ENCODE peak calls at places on chromosomes 12 and 14, in ten cellular contexts. F is cardiac muscle cell; V is CD8-positive, alpha-beta memory T cell; Z is brain microvascular endothelial cell; T is A673; P is neural progenitor cell; O is left ventricle myocardium inferior; H is body of pancreas; W is lower lobe of right lung; G is H7. E is an unnamed sample. For H3K27me3, the result is how much of the 10 kb centered on the place peaks cover.

GRCh38 chr12:107385518-107385917 is 292.2 kb upstream of the CRY1 start:
- DNase-seq in F (peak), V (no peak), Z (no peak), T (no peak), P (no peak), O (no peak), H (no peak), W (no peak), G (no peak), E (no peak)

GRCh38 chr12:6980740-6981139 is 10.0 kb downstream of the EMG1 start:
- DNase-seq in F (no peak), V (no peak), Z (no peak), T (no peak), P (no peak), O (no peak), H (no peak), W (no peak), G (no peak), E (no peak)

GRCh38 chr12:27843714-27844245 is 63.7 kb upstream of the MANSC4 start:
- DNase-seq in F (peak), V (no peak), Z (peak), T (no peak), P (peak), O (no peak), H (no peak), W (no peak), G (no peak), E (peak)

GRCh38 chr12:122866950-122867607 is 28.8 kb downstream of the VPS37B start:
- DNase-seq in F (no peak), V (no peak), Z (no peak), T (no peak), P (no peak), O (no peak), H (peak), W (no peak), G (peak), E (no peak)

GRCh38 chr14:65032319-65032718 is 45.6 kb downstream of the FNTB start:
- DNase-seq in F (no peak), V (no peak), Z (no peak), T (no peak), P (no peak), O (peak), H (peak), W (no peak), G (no peak), E (no peak)

GRCh38 chr12:23006413-23006812 is 381.4 kb downstream of the ETNK1 start:
- DNase-seq in F (no peak), V (no peak), Z (no peak), T (no peak), P (no peak), O (peak), H (no peak), W (no peak), G (no peak), E (no peak)

GRCh38 chr12:130224613-130225012 is 62.3 kb downstream of the FZD10 start:
- DNase-seq in F (no peak), V (no peak), Z (no peak), T (no peak), P (no peak), O (no peak), H (no peak), W (no peak), G (no peak), E (no peak)

GRCh38 chr14:58626441-58626840 is 11.3 kb upstream of the DACT1 start:
- DNase-seq in F (peak), V (no peak), Z (no peak), T (peak), P (no peak), O (no peak), H (no peak), W (no peak), G (no peak), E (no peak)

GRCh38 chr14:96363751-96364336 is 518 bp downstream of the GSKIP start:
- DNase-seq in F (peak), V (no peak), Z (peak), T (peak), P (peak), O (no peak), H (peak), W (peak), G (peak), E (peak)

GRCh38 chr12:22130671-22131070 is 84.7 kb downstream of the CMAS start:
- DNase-seq in F (no peak), V (no peak), Z (no peak), T (no peak), P (no peak), O (no peak), H (no peak), W (no peak), G (no peak), E (no peak)

GRCh38 chr12:9732966-9733461 is at the start of gene CLECL1:
- DNase-seq in F (no peak), V (no peak), Z (no peak), T (no peak), P (no peak), O (no peak), H (no peak), W (no peak), G (no peak), E (no peak)

GRCh38 chr12:104458645-104459555 is 2.2 kb downstream of the CHST11 start:
- DNase-seq in F (peak), V (no peak), Z (no peak), T (peak), P (peak), O (peak), H (peak), W (peak), G (peak), E (peak)

GRCh38 chr14:34275038-34275437 is 187.0 kb downstream of the SPTSSA start:
- DNase-seq in F (no peak), V (no peak), Z (no peak), T (no peak), P (no peak), O (no peak), H (no peak), W (no peak), G (no peak), E (no peak)

DNA sequence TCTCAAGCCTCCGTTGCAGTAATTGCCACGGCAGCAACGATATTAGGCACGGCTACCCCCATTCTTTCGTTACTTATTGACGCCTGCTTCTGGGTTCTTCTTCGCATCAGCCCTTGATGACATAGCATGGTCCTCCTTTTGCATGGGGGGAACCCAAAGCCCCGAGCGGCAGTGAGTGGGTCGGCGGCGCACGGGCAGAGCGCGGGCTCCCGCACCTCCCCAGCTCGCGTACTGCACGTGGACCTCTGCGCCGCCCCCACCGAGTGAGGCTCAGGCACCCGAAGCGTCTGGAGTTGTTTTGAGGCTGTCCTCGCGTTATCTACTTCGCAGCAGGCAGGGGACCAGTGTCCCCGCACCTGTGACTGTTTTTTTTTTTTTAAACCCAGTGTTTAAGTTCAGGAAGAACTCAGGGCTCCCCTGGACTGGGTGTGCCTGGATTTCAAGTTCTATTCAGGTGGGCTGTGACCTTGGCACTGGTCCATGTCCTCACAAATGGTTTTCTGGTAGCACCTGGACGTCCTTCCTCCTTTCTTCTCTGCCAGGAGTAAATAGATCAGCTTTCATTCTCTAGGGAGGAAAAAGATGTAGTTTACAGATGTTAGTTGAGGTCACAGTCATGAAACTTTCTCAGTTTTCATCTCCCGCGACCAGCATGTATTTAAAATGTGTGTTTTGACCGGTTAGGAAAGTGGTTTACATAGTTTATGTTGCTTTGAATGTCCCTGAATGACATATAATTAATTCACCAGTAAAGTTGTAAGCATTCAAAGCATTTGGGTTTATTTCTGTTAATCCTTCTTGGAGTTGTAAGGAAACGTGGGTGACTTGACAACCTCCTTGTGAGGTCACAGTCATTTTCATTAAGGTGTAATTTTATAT is 1.4 kb upstream of the FOXN4 start:
- DNase-seq in F (no peak), V (no peak), Z (no peak), T (no peak), P (peak), O (no peak), H (peak), W (no peak), G (peak), E (no peak)
- H3K4me3 ChIP-seq in F (peak), V (no peak), Z (no peak), T (peak), P (peak), O (peak), H (no peak), W (peak), G (peak), E (peak)

GRCh38 chr12:54014315-54015209 is 5.8 kb downstream of the HOXC8 start:
- DNase-seq in F (no peak), V (no peak), Z (no peak), T (no peak), P (no peak), O (no peak), H (no peak), W (no peak), G (no peak), E (no peak)

GRCh38 chr12:54016478-54016964 is 7.7 kb downstream of the HOXC8 start:
- DNase-seq in F (no peak), V (no peak), Z (no peak), T (peak), P (no peak), O (no peak), H (no peak), W (no peak), G (no peak), E (peak)

GRCh38 chr12:54017027-54017788 is 8.4 kb downstream of the HOXC8 start:
- DNase-seq in F (no peak), V (no peak), Z (no peak), T (peak), P (peak), O (no peak), H (no peak), W (no peak), G (peak), E (peak)

GRCh38 chr12:54016051-54016450 is 7.3 kb downstream of the HOXC8 start:
- DNase-seq in F (no peak), V (no peak), Z (no peak), T (no peak), P (no peak), O (no peak), H (no peak), W (no peak), G (no peak), E (no peak)

DNA sequence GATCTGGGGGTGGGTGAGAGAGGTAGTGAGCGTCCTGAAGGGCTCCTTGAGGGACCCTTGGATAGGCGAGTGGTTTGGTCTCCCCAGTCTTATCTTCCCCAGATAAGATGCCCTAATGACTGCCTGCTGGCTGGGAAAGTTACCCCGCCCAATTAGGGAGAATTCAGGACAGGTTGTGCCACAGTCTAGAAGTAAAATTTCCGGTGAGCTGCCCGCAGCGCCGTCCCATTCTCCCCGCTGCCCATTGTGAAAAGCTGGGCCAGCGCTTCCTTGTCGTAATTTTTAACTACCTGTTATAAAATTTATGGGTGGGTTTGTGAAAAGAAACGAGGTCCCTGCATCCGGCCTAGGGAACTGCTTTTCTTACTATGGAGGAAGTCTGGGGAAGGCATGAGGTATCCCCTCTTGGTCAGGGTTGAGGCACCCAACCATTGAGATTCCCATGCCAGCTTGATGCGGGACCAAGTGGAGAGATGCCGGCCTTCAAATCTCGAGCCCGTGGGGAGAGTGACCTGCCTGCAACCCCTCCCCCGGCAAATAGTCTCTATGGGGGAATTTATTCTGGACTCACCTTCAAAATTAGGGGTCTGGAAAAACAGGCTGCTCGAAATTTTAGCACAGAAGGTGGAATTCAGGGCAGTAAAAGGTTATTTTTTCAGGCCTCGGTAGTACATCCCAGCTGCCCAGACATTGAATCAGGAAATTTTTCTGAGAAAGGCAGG is 6.6 kb downstream of the HOXC8 start:
- DNase-seq in F (no peak), V (no peak), Z (no peak), T (no peak), P (no peak), O (no peak), H (no peak), W (no peak), G (no peak), E (no peak)
- H3K27me3 ChIP-seq in F (half or more), V (half or more), Z (half or more), T (under half), P (half or more), O (half or more), H (under half), W (half or more), G (half or more), E (under half)

GRCh38 chr14:69769623-69770022 is 2.7 kb downstream of the SRSF5 start:
- DNase-seq in F (no peak), V (no peak), Z (no peak), T (no peak), P (no peak), O (no peak), H (peak), W (no peak), G (no peak), E (no peak)
- H3K4me3 ChIP-seq in F (no peak), V (no peak), Z (no peak), T (no peak), P (peak), O (peak), H (no peak), W (peak), G (no peak), E (no peak)

GRCh38 chr12:132401982-132402381 is 72.6 kb upstream of the GALNT9 start:
- DNase-seq in F (no peak), V (no peak), Z (no peak), T (no peak), P (no peak), O (no peak), H (no peak), W (no peak), G (no peak), E (no peak)
- H3K27me3 ChIP-seq in F (under half), V (under half), Z (under half), T (under half), P (half or more), O (half or more), H (under half), W (half or more), G (under half), E (under half)

DNA sequence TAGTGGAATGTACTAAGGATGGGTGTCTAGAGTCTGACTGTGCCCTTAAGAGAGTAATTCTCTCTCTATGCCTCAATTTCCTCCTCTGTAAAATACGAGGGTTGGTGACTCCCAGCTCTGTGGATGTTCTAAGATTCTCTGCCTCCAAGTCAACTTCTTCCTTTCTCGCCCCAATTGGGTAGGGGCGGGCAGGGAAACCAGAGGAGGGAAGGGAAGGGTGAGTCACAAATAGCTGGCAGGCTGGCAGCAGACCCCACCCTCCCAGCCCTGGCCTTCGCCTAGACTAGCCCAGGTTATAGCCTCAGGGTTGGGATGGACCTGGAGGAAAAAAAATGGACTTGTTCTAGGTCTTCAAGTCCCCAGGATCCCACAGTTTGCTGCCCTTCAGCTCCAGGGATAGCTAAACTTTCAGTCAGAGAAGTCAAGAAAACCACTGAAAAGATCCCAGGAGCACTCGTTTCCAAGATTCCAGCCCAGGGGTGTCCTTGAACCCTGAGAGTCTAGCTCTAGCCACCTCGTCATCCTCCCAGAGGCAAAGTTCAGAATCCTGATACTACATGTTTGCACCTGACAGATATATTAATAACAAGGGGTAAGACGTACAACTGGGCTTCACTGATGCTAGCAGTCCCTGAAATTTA is 2.3 kb downstream of the DGKA start:
- DNase-seq in F (no peak), V (no peak), Z (no peak), T (no peak), P (no peak), O (no peak), H (no peak), W (no peak), G (no peak), E (no peak)
- H3K4me3 ChIP-seq in F (no peak), V (peak), Z (no peak), T (no peak), P (no peak), O (peak), H (no peak), W (peak), G (no peak), E (no peak)

DNA sequence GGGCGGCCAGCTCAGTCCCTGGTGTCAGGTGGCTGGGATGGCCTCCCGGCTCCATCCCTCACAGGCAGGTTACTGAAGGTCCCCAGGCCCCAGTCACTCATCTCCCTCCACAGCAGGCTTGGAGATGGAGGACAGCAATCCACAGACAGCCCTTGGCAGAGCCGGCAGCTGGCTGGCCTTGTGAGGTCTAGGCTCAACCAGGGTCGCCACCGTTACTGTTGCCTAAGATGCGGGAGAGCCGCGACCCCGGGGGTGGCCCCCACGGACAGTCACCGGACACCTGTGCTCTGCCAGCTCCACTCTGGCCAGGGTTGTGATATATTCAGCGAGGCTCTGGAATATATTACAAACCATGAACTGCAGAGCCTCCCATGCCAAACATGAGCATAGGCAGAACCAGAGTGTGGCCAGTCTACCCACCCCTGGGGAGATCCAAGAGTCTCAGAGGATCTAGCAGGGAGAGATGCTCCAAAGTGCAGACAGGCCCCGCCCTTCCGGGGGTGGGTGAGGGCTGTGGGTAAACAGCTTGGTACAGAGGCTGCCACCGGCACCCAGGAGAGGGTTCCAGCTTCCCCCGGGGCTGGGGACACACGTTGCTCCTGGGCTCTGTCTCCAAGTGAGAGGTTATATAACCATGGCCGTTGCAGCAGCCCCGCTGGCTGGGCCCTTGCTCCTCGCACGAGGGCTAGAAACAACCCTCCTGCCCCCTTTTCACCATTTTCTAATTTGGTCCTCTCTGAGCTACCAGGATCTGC is 55.9 kb upstream of the DIO3 start:
- DNase-seq in F (no peak), V (no peak), Z (no peak), T (no peak), P (no peak), O (no peak), H (peak), W (peak), G (peak), E (no peak)
- H3K27me3 ChIP-seq in F (under half), V (under half), Z (under half), T (under half), P (under half), O (half or more), H (under half), W (under half), G (under half), E (under half)

E was measured in SJCRH30.